ENCODE peak calls at places on chromosomes 7 and 10, in six cellular contexts. A is cardiac muscle cell, K is PC-9, L is fibroblast of lung, P is AG04450, O is HFFc6. F is an unnamed sample.

GRCh38 chr10:86071758-86072157 is 294.8 kb downstream of the GRID1 start:
- DNase-seq in O (no peak), K (no peak), A (no peak), L (no peak), P (no peak), F (no peak)

GRCh38 chr10:123454987-123455386 is 211.2 kb upstream of the GPR26 start:
- DNase-seq in K (no peak), A (no peak), L (no peak), P (no peak), O (no peak), F (no peak)

GRCh38 chr7:54689394-54690058 is 69.5 kb downstream of the SEC61G start:
- DNase-seq in A (peak), K (no peak), P (no peak), L (no peak), O (no peak), F (no peak)

GRCh38 chr10:34356463-34356862 is 458.6 kb downstream of the PARD3 start:
- DNase-seq in O (no peak), K (no peak), A (no peak), P (no peak), L (no peak), F (no peak)

GRCh38 chr10:23826399-23826798 is 382.5 kb upstream of the KIAA1217 start:
- DNase-seq in L (peak), O (no peak), P (no peak), K (no peak), A (peak), F (no peak)

GRCh38 chr7:128235469-128235868 is 5.6 kb upstream of the LEP start:
- DNase-seq in O (no peak), P (no peak), K (no peak), L (no peak), A (no peak), F (no peak)

GRCh38 chr7:17898111-17898510 is 42.2 kb downstream of the SNX13 start:
- DNase-seq in A (no peak), L (no peak), K (no peak), O (no peak), P (no peak), F (no peak)

GRCh38 chr10:112203328-112204076 is 19.9 kb upstream of the GPAM start:
- DNase-seq in A (no peak), O (no peak), K (no peak), P (no peak), L (peak), F (no peak)

GRCh38 chr10:26821699-26822542 is 38.8 kb downstream of the ABI1 start:
- DNase-seq in L (peak), A (no peak), P (no peak), K (no peak), O (no peak), F (peak)

GRCh38 chr7:81284576-81284975 is 365.7 kb upstream of the SEMA3C start:
- DNase-seq in P (no peak), O (peak), K (no peak), L (peak), A (peak), F (no peak)

GRCh38 chr10:66837990-66838389 is 87.8 kb upstream of the LRRTM3 start:
- DNase-seq in L (peak), P (peak), A (peak), O (peak), K (no peak), F (peak)

GRCh38 chr10:105714728-105715127 is 1073.6 kb downstream of the SORCS3 start:
- DNase-seq in A (no peak), O (no peak), P (no peak), K (no peak), L (peak), F (no peak)

GRCh38 chr10:12656518-12657142 is 307.3 kb downstream of the CAMK1D start:
- DNase-seq in A (peak), P (peak), O (peak), L (peak), K (peak), F (peak)

GRCh38 chr10:89235073-89235798 is 16.3 kb downstream of the LIPA start:
- DNase-seq in A (no peak), L (no peak), O (no peak), K (no peak), P (no peak), F (no peak)

GRCh38 chr7:1868400-1869165 is 198.5 kb downstream of the ELFN1 start:
- DNase-seq in O (no peak), K (no peak), L (no peak), A (no peak), P (no peak), F (no peak)

GRCh38 chr7:83957333-83957732 is 237.3 kb downstream of the SEMA3A start:
- DNase-seq in K (no peak), P (no peak), O (no peak), A (peak), L (no peak), F (no peak)

GRCh38 chr10:93873427-93874115 is 20.2 kb upstream of the SLC35G1 start:
- DNase-seq in P (no peak), A (peak), K (no peak), L (peak), O (peak), F (no peak)

GRCh38 chr10:97914837-97915211 is 65.2 kb downstream of the GOLGA7B start:
- DNase-seq in P (no peak), L (peak), A (peak), O (peak), K (peak), F (no peak)

GRCh38 chr10:71213127-71213616 is 802 bp downstream of the UNC5B start:
- DNase-seq in A (peak), K (peak), L (peak), P (no peak), O (peak), F (peak)

GRCh38 chr10:71834343-71834674 is 16.7 kb downstream of the PSAP start:
- DNase-seq in P (no peak), A (no peak), K (peak), O (no peak), L (no peak), F (no peak)

GRCh38 chr7:36651404-36651803 is 72.9 kb downstream of the AOAH start:
- DNase-seq in L (peak), P (peak), A (peak), O (peak), K (no peak), F (peak)

GRCh38 chr10:130371686-130372085 is 235.5 kb downstream of the GLRX3 start:
- DNase-seq in L (no peak), A (no peak), K (no peak), O (no peak), P (no peak), F (no peak)

GRCh38 chr10:130889240-130889639 is 422.3 kb downstream of the TCERG1L start:
- DNase-seq in O (no peak), P (no peak), A (no peak), K (no peak), L (no peak), F (no peak)

GRCh38 chr10:65415318-65415717 is 1510.5 kb upstream of the LRRTM3 start:
- DNase-seq in A (no peak), L (no peak), O (no peak), K (no peak), P (no peak), F (no peak)

GRCh38 chr10:2081501-2081900 is 344.2 kb upstream of the ADARB2 start:
- DNase-seq in A (no peak), L (no peak), K (no peak), P (no peak), O (no peak), F (no peak)

GRCh38 chr7:71613316-71613715 is 481.4 kb downstream of the GALNT17 start:
- DNase-seq in L (peak), P (no peak), O (no peak), A (no peak), K (no peak), F (no peak)

GRCh38 chr10:112977294-112977951 is 27.4 kb downstream of the TCF7L2 start:
- DNase-seq in A (no peak), O (no peak), L (no peak), K (no peak), P (no peak), F (no peak)

GRCh38 chr7:140478361-140479061 is 794 bp downstream of the MKRN1 start:
- DNase-seq in L (peak), O (peak), K (peak), P (no peak), A (peak), F (no peak)

GRCh38 chr10:130748409-130749057 is 563.0 kb downstream of the TCERG1L start:
- DNase-seq in A (no peak), P (no peak), K (no peak), L (no peak), O (no peak), F (no peak)

GRCh38 chr7:135661311-135662122 is 797 bp upstream of the STMP1 start:
- DNase-seq in P (no peak), O (no peak), A (no peak), L (no peak), K (no peak), F (no peak)

GRCh38 chr10:95419399-95419798 is 128.6 kb upstream of the PDLIM1 start:
- DNase-seq in P (no peak), K (no peak), O (no peak), L (no peak), A (no peak), F (no peak)

GRCh38 chr10:84156768-84157167 is 16.8 kb upstream of the GPR15LG start:
- DNase-seq in L (no peak), P (no peak), K (no peak), O (no peak), A (peak), F (no peak)

GRCh38 chr7:51135576-51135975 is 181.0 kb downstream of the COBL start:
- DNase-seq in O (no peak), L (peak), A (no peak), K (no peak), P (no peak), F (no peak)

GRCh38 chr7:51141451-51141971 is 175.1 kb downstream of the COBL start:
- DNase-seq in A (peak), O (peak), P (peak), L (peak), K (no peak), F (peak)

GRCh38 chr7:51139796-51140195 is 176.8 kb downstream of the COBL start:
- DNase-seq in P (no peak), L (peak), O (no peak), K (peak), A (no peak), F (no peak)

GRCh38 chr7:51140203-51140938 is 176.2 kb downstream of the COBL start:
- DNase-seq in A (no peak), O (no peak), K (no peak), L (no peak), P (no peak), F (no peak)

DNA sequence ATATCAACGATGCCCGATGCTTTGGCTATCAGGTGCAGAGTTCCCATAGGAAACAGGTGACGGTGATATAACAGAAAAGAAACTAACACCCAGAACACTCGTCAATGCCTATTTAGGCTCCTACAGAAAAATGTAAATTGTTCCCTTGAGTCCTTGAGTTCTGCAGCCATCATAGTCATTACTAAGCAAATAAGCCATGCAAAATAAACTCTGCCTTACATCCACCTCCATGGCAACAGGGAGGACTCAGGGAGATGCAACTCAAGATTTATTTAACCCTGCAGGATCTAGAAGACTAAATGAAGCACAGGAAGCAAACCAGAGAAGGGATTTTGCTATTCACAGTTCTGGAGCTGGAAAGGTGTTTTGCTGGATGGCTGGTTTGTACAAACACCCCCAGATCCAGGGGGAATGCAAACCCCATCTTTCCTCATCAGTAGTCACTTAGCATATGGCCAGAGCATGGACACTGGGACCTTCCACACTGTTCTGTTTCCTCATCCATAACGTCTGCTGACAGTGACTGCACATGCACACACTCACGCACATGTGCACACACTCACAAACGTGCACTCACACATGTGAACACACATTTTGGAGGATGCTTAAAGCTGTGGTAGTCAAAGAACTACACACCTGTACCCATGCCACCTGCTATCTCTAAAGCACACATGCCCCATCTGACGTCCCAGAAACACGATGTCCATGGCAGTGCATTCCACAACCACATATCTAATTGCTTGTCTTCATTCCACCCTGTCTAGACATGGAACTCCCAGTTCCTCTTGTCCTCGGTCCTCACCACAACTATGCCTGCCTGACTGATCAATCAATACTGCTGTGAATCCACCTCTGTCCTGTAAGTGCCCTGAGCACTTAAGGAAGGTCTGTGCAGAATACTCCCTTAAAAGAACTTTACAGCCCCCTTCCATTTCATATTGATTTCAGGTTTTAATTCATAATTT is 178.2 kb downstream of the COBL start:
- DNase-seq in O (no peak), L (peak), P (no peak), K (no peak), A (no peak), F (no peak)
- TF ChIP-seq CTCF in O (no peak), L (no peak), P (no peak), K (no peak), A (no peak), F (no peak)

GRCh38 chr10:125144693-125145623 is 15.4 kb downstream of the CTBP2 start:
- DNase-seq in K (no peak), P (no peak), A (peak), L (peak), O (peak), F (no peak)
- TF ChIP-seq CTCF in K (no peak), P (peak), A (peak), L (peak), O (peak), F (peak)

DNA sequence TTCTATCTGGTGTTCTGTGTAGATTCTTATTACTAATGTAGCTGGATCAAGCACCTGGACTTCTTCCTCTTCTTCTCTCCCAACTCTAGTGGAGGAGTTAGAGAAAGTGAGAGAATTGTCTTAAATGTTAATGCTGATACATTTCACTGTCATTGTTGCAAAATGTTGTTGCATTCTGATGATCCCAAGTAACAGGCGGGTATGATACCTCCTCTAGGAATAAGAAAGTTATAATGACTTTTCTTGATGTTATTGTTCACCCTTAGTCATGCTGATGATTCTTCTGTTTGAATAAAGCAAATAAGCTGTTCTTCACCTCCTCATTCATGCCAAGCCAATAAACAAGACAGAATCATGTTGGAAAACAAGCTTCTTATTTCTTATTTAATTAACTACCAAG is 9.1 kb downstream of the CHRM2 start:
- DNase-seq in O (no peak), A (no peak), K (no peak), L (peak), P (no peak), F (no peak)
- TF ChIP-seq CTCF in O (no peak), A (no peak), K (no peak), L (no peak), P (no peak), F (no peak)

GRCh38 chr7:8365499-8366110 is 67.8 kb upstream of the NXPH1 start:
- DNase-seq in L (no peak), O (peak), P (no peak), A (no peak), K (no peak), F (no peak)
- TF ChIP-seq CTCF in L (no peak), O (peak), P (no peak), A (no peak), K (peak), F (no peak)

GRCh38 chr7:108875139-108875538 is 305.5 kb downstream of the DNAJB9 start:
- DNase-seq in A (peak), O (no peak), K (no peak), P (no peak), L (peak), F (peak)
- TF ChIP-seq CTCF in A (peak), O (peak), K (peak), P (no peak), L (peak), F (peak)

DNA sequence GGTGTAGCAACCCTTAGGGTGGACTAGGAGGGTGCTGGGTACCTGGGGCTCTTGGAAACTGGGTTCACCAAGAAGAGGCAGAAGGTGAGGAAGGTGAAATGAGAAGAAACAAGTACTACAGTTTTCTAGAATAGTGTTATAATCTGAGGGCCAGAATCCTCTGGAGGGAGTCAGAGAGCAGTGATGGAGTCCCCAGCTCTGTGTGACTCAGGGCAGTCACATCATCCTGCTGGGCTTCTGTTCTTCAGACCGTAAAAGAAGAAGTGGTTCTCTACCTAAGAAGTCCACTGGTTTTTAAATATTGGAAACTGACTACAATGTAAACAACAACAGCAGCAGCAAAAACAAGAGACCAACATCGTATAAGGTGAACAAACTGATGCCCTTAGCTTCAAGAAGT is 197.3 kb downstream of the PRPF18 start:
- DNase-seq in L (peak), A (no peak), O (peak), K (no peak), P (no peak), F (no peak)
- TF ChIP-seq CTCF in L (peak), A (peak), O (peak), K (peak), P (peak), F (peak)

DNA sequence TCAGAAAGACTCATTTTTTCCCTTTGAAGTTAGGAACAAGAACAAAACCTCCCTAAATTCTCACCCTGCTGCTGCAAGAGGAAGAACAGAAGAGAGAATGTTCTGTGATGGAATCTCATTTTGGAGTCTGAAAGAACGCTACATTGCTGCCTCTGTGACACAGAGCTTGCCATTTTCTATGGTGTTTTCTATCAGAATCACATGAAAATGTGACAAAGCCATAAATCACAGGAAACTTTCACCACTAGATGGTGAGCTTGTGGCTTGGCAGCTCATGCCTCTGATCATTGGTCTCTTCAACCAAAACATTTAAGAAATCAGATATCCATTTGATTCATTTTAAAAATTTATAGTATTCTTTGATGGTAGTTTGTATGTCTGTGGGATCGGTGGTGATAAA is 82.9 kb downstream of the CADPS2 start:
- DNase-seq in P (no peak), L (peak), O (no peak), K (no peak), A (peak), F (peak)
- TF ChIP-seq CTCF in P (no peak), L (peak), O (peak), K (peak), A (peak), F (peak)

GRCh38 chr10:99521474-99522077 is 11.2 kb upstream of the NKX2-3 start:
- DNase-seq in L (no peak), K (no peak), A (no peak), O (no peak), P (no peak), F (no peak)

GRCh38 chr10:99523251-99523773 is 9.4 kb upstream of the NKX2-3 start:
- DNase-seq in O (no peak), A (no peak), K (no peak), P (no peak), L (no peak), F (no peak)

GRCh38 chr10:99522078-99522479 is 10.7 kb upstream of the NKX2-3 start:
- DNase-seq in O (no peak), L (no peak), A (no peak), P (no peak), K (no peak), F (no peak)

GRCh38 chr10:99524050-99524666 is 8.6 kb upstream of the NKX2-3 start:
- DNase-seq in P (no peak), L (no peak), K (no peak), A (no peak), O (no peak), F (no peak)

DNA sequence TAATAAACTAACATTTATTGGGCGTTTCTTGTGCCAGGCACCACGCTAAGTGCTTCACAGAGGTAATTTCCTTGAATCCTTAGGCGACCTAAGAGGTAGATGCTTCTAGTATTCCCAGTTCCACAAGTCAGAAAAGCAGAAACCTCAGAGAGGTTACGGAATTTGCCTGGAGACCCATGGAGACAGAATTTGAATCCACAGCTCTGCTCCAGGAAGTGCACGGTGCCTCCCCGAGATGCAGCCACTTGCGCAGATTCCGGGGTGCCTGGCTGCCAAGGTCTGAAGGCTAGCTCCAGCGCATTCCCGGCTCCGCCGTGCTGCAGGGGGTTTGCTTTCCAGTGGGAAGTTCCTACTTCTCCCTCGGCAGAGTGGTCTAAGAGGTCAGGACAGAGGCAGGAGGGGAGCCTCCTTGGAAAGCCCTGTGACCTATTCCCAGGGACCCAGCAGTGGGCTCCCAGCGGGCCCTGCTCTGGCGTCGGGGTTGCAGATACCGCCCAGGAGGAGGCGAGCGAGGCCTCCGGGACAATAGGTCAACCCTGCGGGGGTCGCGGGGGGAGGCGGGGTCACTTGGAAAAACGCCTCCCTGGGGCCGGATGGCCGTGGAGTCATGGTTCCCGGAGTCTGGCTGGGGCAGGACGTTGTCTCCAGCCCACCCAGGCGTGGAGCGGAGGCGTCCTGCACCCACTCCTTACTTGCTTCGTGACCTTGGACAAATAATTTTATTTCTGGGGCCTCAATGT is 10.1 kb upstream of the NKX2-3 start:
- DNase-seq in L (no peak), P (no peak), O (no peak), A (no peak), K (no peak), F (no peak)
- TF ChIP-seq CTCF in L (no peak), P (no peak), O (no peak), A (no peak), K (no peak), F (no peak)

F was measured in astrocyte of the cerebellum.